ENCODE peak calls at places on chromosomes 2 and 18, in ten cellular contexts. M is lower lobe of right lung; P is AG04450; T is HFF-Myc; F is fibroblast of the aortic adventitia; Z is fibroblast of lung; J is endothelial cell of umbilical vein; D is fibroblast of mammary gland; W is effector memory CD4-positive, alpha-beta T cell; V is naive thymus-derived CD4-positive, alpha-beta T cell. Y is an unnamed sample.

GRCh38 chr18:6013101-6013790 is 117.9 kb upstream of the TMEM200C start:
- DNase-seq in M (no peak), P (no peak), T (no peak), F (peak; percentile 70), Z (peak; percentile 78), J (no peak), D (peak; percentile 66), W (no peak), V (no peak), Y (no peak)

GRCh38 chr18:74869904-74870863 is 272.5 kb downstream of the ZNF407 start:
- DNase-seq in M (no peak), P (no peak), T (no peak), F (no peak), Z (peak; percentile 10), J (no peak), D (no peak), W (no peak), V (no peak), Y (peak; percentile 46)

GRCh38 chr2:230870544-230871360 is 6.0 kb downstream of the ITM2C start:
- DNase-seq in M (no peak), P (no peak), T (no peak), F (no peak), Z (peak; percentile 17), J (no peak), D (no peak), W (no peak), V (no peak), Y (no peak)

GRCh38 chr2:33023732-33024301 is 77.1 kb downstream of the LTBP1 start:
- DNase-seq in M (no peak), P (no peak), T (no peak), F (peak; percentile 38), Z (peak; percentile 55), J (no peak), D (peak; percentile 36), W (no peak), V (no peak), Y (no peak)

GRCh38 chr2:240153418-240153817 is 13.0 kb upstream of the OTOS start:
- DNase-seq in M (no peak), P (no peak), T (no peak), F (no peak), Z (no peak), J (no peak), D (no peak), W (no peak), V (no peak), Y (no peak)

GRCh38 chr2:229725716-229726346 is 11.5 kb upstream of the DNER start:
- DNase-seq in M (no peak), P (peak; percentile 76), T (peak; percentile 32), F (peak; percentile 65), Z (peak; percentile 86), J (no peak), D (peak; percentile 94), W (no peak), V (no peak), Y (peak; percentile 95)

GRCh38 chr2:229416116-229416694 is 145.1 kb upstream of the PID1 start:
- DNase-seq in M (peak; percentile 84), P (no peak), T (no peak), F (peak; percentile 75), Z (peak; percentile 57), J (no peak), D (peak; percentile 98), W (no peak), V (peak; percentile 7), Y (peak; percentile 94)

GRCh38 chr2:156322103-156322671 is 10.3 kb downstream of the NR4A2 start:
- DNase-seq in M (no peak), P (no peak), T (no peak), F (peak; percentile 1), Z (no peak), J (no peak), D (no peak), W (no peak), V (no peak), Y (no peak)

GRCh38 chr2:134252092-134252775 is 1.6 kb upstream of the MGAT5 start:
- DNase-seq in M (no peak), P (no peak), T (no peak), F (peak; percentile 29), Z (peak; percentile 72), J (no peak), D (peak; percentile 71), W (no peak), V (no peak), Y (no peak)

GRCh38 chr2:221958224-221958623 is 340.6 kb downstream of the PAX3 start:
- DNase-seq in M (no peak), P (no peak), T (no peak), F (peak; percentile 4), Z (peak; percentile 30), J (peak; percentile 2), D (peak; percentile 8), W (no peak), V (no peak), Y (no peak)

GRCh38 chr18:808086-808485 is 4.0 kb downstream of the YES1 start:
- DNase-seq in M (no peak), P (peak; percentile 24), T (no peak), F (peak; percentile 52), Z (peak; percentile 47), J (peak; percentile 56), D (peak; percentile 36), W (no peak), V (no peak), Y (no peak)

GRCh38 chr2:222844323-222844722 is 16.5 kb upstream of the ACSL3 start:
- DNase-seq in M (no peak), P (peak; percentile 58), T (peak; percentile 55), F (peak; percentile 95), Z (peak; percentile 92), J (peak; percentile 55), D (peak; percentile 96), W (no peak), V (no peak), Y (peak; percentile 90)

GRCh38 chr2:233643128-233643527 is 6.9 kb downstream of the UGT1A10 start:
- DNase-seq in M (no peak), P (no peak), T (no peak), F (peak; percentile 2), Z (peak; percentile 4), J (peak; percentile 13), D (peak; percentile 8), W (no peak), V (no peak), Y (peak; percentile 45)

GRCh38 chr2:188303363-188304031 is 11.8 kb downstream of the GULP1 start:
- DNase-seq in M (no peak), P (no peak), T (no peak), F (peak; percentile 41), Z (peak; percentile 87), J (peak; percentile 57), D (no peak), W (no peak), V (no peak), Y (peak; percentile 75)

GRCh38 chr2:217988014-217988839 is 14.6 kb downstream of the TNS1 start:
- DNase-seq in M (peak; percentile 90), P (no peak), T (no peak), F (peak; percentile 82), Z (peak; percentile 60), J (peak; percentile 69), D (peak; percentile 75), W (peak; percentile 23), V (peak; percentile 51), Y (peak; percentile 82)
- H3K4me3 ChIP-seq in M (no peak overlapping the region), P (no peak overlapping the region), T (no peak overlapping the region), F (no peak overlapping the region), Z (no peak overlapping the region), J (no peak overlapping the region), D (no peak overlapping the region), W (no peak overlapping the region), V (no peak overlapping the region), Y (no peak overlapping the region)

GRCh38 chr2:235087812-235088607 is 136.2 kb downstream of the SH3BP4 start:
- DNase-seq in M (peak; percentile 51), P (no peak), T (no peak), F (peak; percentile 55), Z (peak; percentile 56), J (no peak), D (peak; percentile 20), W (no peak), V (no peak), Y (peak; percentile 58)
- H3K4me3 ChIP-seq in M (peak overlapping the region; percentile 24), P (no peak overlapping the region), T (no peak overlapping the region), F (no peak overlapping the region), Z (no peak overlapping the region), J (no peak overlapping the region), D (no peak overlapping the region), W (no peak overlapping the region), V (no peak overlapping the region), Y (peak overlapping the region; percentile 35)

DNA sequence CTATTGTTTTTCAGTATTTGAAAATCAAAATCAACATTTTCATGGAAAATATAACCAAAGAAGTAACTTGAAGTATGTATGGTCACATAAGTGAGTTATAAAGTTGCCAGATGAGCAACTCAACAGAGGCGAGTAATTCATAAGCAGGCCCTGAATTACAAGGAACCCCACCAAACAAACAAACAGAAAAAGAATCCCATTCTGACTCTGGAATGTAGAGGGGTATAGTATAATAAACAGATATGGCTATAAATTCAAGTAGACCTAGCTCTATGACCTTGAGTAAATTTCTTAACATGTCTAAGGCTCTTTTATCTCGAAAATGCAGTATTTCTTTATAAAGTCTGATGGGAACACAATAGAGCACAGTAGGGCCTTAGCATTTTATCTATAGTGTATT is 4.7 kb upstream of the CDH2 start:
- DNase-seq in M (no peak), P (no peak), T (no peak), F (no peak), Z (no peak), J (no peak), D (no peak), W (no peak), V (no peak), Y (no peak)
- H3K4me3 ChIP-seq in M (no peak overlapping the region), P (no peak overlapping the region), T (no peak overlapping the region), F (no peak overlapping the region), Z (no peak overlapping the region), J (no peak overlapping the region), D (no peak overlapping the region), W (no peak overlapping the region), V (no peak overlapping the region), Y (no peak overlapping the region)

GRCh38 chr2:226409134-226409533 is 390.5 kb downstream of the IRS1 start:
- DNase-seq in M (no peak), P (no peak), T (no peak), F (no peak), Z (no peak), J (no peak), D (no peak), W (no peak), V (no peak), Y (no peak)

GRCh38 chr2:226408131-226408530 is 391.5 kb downstream of the IRS1 start:
- DNase-seq in M (no peak), P (no peak), T (no peak), F (no peak), Z (no peak), J (no peak), D (no peak), W (no peak), V (no peak), Y (no peak)

GRCh38 chr2:226411727-226412360 is 387.8 kb downstream of the IRS1 start:
- DNase-seq in M (no peak), P (no peak), T (peak; percentile 61), F (no peak), Z (peak; percentile 86), J (no peak), D (peak; percentile 55), W (no peak), V (no peak), Y (peak; percentile 49)

GRCh38 chr2:226411206-226411605 is 388.4 kb downstream of the IRS1 start:
- DNase-seq in M (no peak), P (no peak), T (no peak), F (no peak), Z (no peak), J (no peak), D (no peak), W (no peak), V (no peak), Y (no peak)

DNA sequence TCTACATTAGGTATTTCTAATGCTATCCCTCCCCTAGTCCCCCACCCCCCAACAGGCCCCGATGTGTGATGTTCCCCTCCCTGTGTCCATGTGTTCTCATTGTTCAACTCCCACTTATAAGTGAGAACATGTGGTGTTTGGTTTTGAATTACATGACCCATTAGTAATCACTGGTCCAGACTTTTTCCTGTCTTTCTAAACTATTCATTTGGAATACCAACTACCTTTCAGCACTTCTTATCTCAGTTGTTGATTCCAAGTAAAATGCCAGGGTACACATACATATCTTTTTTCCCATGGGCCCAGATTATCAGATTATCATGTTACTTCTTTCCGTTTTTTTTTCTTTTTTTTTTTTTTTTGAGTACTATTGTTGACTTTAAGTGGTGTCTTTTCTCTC is 389.4 kb downstream of the IRS1 start:
- DNase-seq in M (no peak), P (no peak), T (no peak), F (peak; percentile 74), Z (peak; percentile 49), J (no peak), D (peak; percentile 28), W (no peak), V (no peak), Y (peak; percentile 42)
- H3K4me3 ChIP-seq in M (no peak overlapping the region), P (no peak overlapping the region), T (no peak overlapping the region), F (no peak overlapping the region), Z (no peak overlapping the region), J (no peak overlapping the region), D (no peak overlapping the region), W (no peak overlapping the region), V (no peak overlapping the region), Y (no peak overlapping the region)